ENCODE peak calls at places on chromosomes 2 and 18, in six cellular contexts. R is fibroblast of lung, S is uterus, Z is HAP-1, L is IMR-90, W is pancreas. I is an unnamed sample.

GRCh38 chr2:120205901-120206581 is 17.2 kb downstream of the TMEM185B start:
- DNase-seq in L (no peak), Z (peak; percentile 77), R (no peak), W (no peak), S (no peak), I (no peak)

GRCh38 chr2:120228503-120228902 is 5.3 kb upstream of the TMEM185B start:
- DNase-seq in L (no peak), R (no peak), S (no peak), W (peak; percentile 21), Z (no peak), I (no peak)

GRCh38 chr2:234556848-234557573 is 60.1 kb upstream of the ARL4C start:
- DNase-seq in Z (no peak), L (peak; percentile 68), R (peak; percentile 74), W (no peak), S (no peak), I (peak; percentile 42)

GRCh38 chr2:163990088-163990487 is 254.3 kb upstream of the FIGN start:
- DNase-seq in W (no peak), R (no peak), S (no peak), Z (no peak), L (no peak), I (no peak)

GRCh38 chr2:240341064-240341463 is 94.4 kb upstream of the GPC1 start:
- DNase-seq in W (peak; percentile 32), Z (no peak), L (no peak), R (no peak), S (no peak), I (no peak)

GRCh38 chr2:223056656-223057418 is 4.8 kb downstream of the KCNE4 start:
- DNase-seq in W (no peak), S (peak; percentile 43), R (peak; percentile 54), L (peak; percentile 60), Z (no peak), I (no peak)

GRCh38 chr2:142742301-142743214 is 134.9 kb upstream of the KYNU start:
- DNase-seq in W (no peak), L (peak; percentile 91), R (peak; percentile 91), Z (no peak), S (no peak), I (peak; percentile 56)

GRCh38 chr2:11305338-11305737 is 39.1 kb downstream of the ROCK2 start:
- DNase-seq in W (no peak), L (peak; percentile 25), Z (no peak), R (peak; percentile 26), S (no peak), I (no peak)

GRCh38 chr2:163736433-163737168 is 793 bp upstream of the FIGN start:
- DNase-seq in W (peak; percentile 76), S (peak; percentile 43), Z (peak; percentile 81), R (peak; percentile 50), L (no peak), I (peak; percentile 82)

GRCh38 chr2:58893645-58894336 is 652.7 kb upstream of the FANCL start:
- DNase-seq in S (no peak), L (no peak), Z (no peak), R (no peak), W (no peak), I (no peak)

GRCh38 chr2:235595420-235596010 is 101.7 kb downstream of the AGAP1 start:
- DNase-seq in R (peak; percentile 59), L (peak; percentile 77), Z (peak; percentile 77), S (peak; percentile 77), W (peak; percentile 74), I (peak; percentile 75)

DNA sequence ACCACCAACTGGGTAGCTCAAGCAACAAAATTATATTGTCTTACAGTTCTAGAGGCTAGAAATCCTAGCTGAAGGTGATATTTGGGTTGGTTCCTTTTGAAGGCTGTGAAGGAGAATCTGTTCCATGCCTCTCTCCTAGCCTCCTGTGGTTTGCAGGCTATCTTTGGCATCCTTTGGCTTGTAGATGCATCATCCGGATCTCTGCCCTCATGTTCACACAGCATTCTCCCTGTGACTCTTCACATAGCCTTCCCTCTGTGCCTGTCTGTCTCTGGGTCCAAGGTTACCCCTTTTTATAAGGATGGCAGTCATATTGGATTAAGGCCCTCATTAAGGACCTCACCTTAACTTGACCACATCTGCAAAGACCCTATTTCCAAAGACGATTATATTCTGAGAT is 78.6 kb upstream of the MAP3K20 start:
- DNase-seq in L (peak; percentile 25), S (no peak), W (no peak), Z (no peak), R (peak; percentile 34), I (no peak)
- H3K4me1 ChIP-seq in L (peaks cover 25% of the 10 kb centered on the region), S (no peaks in the 10 kb centered on the region), W (no peaks in the 10 kb centered on the region), Z (peaks cover 34% of the 10 kb centered on the region), R (peaks cover 6% of the 10 kb centered on the region), I (peaks cover 64% of the 10 kb centered on the region)

GRCh38 chr2:203344667-203345066 is 16.5 kb downstream of the ABI2 start:
- DNase-seq in W (no peak), Z (no peak), S (no peak), R (no peak), L (no peak), I (no peak)

GRCh38 chr2:203341741-203342310 is 13.6 kb downstream of the ABI2 start:
- DNase-seq in Z (no peak), S (no peak), W (no peak), R (peak; percentile 8), L (peak; percentile 40), I (no peak)

GRCh38 chr2:203346624-203347023 is 18.4 kb downstream of the ABI2 start:
- DNase-seq in W (no peak), Z (no peak), S (no peak), R (no peak), L (no peak), I (no peak)

GRCh38 chr2:203338322-203338721 is 10.1 kb downstream of the ABI2 start:
- DNase-seq in L (no peak), W (no peak), R (no peak), Z (no peak), S (no peak), I (no peak)

DNA sequence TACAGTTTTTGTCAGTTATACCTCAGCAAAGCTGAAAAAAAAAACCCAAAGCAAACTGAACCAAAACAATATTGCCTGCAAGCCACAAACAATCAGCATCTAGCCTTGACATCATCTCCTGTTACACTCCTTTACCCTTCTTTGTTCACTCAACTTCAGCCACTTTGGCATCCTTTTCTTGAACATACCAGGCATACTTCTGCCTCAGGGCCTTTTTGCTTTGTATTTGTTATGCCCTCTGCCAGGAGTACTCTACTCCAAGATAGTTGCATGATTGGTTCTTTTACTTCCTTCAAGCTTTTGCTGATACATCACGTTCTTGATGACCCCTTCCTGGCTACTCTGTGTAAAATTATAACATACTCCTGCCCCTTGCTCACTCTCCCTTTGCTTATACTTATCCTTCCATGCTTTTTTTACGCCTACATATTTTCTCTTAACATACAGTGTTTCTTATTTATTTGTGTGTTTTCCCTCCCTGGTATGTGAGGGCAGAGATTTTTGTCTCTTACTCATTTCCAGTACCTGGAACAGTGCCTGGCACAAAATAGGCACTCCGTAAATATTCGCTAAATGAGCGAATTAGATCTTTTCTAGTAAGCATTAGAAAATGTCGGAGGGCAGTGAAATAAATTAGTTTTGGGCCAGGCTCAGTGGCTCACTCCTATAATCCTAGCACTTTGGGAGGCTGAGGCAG is 12.7 kb downstream of the ABI2 start:
- DNase-seq in L (peak; percentile 69), W (no peak), Z (no peak), R (peak; percentile 91), S (no peak), I (peak; percentile 43)
- H3K4me1 ChIP-seq in L (peaks cover 6% of the 10 kb centered on the region), W (no peaks in the 10 kb centered on the region), Z (peaks cover 2% of the 10 kb centered on the region), R (peaks cover 10% of the 10 kb centered on the region), S (peaks cover 9% of the 10 kb centered on the region), I (peaks cover 31% of the 10 kb centered on the region)

GRCh38 chr18:48609114-48609513 is 70.3 kb downstream of the CTIF start:
- DNase-seq in W (no peak), L (no peak), Z (no peak), R (no peak), S (no peak), I (no peak)
- H3K4me1 ChIP-seq in W (no peaks in the 10 kb centered on the region), L (peaks cover 31% of the 10 kb centered on the region), Z (no peaks in the 10 kb centered on the region), R (peaks cover 14% of the 10 kb centered on the region), S (no peaks in the 10 kb centered on the region), I (peaks cover 7% of the 10 kb centered on the region)

GRCh38 chr2:106183093-106183837 is 10.8 kb downstream of the UXS1 start:
- DNase-seq in S (no peak), Z (no peak), R (no peak), L (peak; percentile 15), W (no peak), I (no peak)

GRCh38 chr2:106184394-106184793 is 9.7 kb downstream of the UXS1 start:
- DNase-seq in W (no peak), S (no peak), Z (no peak), R (no peak), L (no peak), I (no peak)

GRCh38 chr2:106187426-106187825 is 6.7 kb downstream of the UXS1 start:
- DNase-seq in W (no peak), Z (no peak), R (no peak), L (no peak), S (no peak), I (no peak)

GRCh38 chr2:106189325-106189724 is 4.8 kb downstream of the UXS1 start:
- DNase-seq in Z (no peak), W (no peak), L (no peak), S (no peak), R (no peak), I (no peak)

GRCh38 chr2:106185475-106186184 is 8.5 kb downstream of the UXS1 start:
- DNase-seq in R (no peak), S (no peak), L (no peak), W (no peak), Z (no peak), I (no peak)
- H3K4me1 ChIP-seq in R (peaks cover 4% of the 10 kb centered on the region), S (no peaks in the 10 kb centered on the region), L (peaks cover 10% of the 10 kb centered on the region), W (no peaks in the 10 kb centered on the region), Z (no peaks in the 10 kb centered on the region), I (peaks cover 15% of the 10 kb centered on the region)

GRCh38 chr2:159148891-159149290 is 137.6 kb downstream of the WDSUB1 start:
- DNase-seq in L (no peak), W (no peak), S (no peak), Z (peak; percentile 38), R (no peak), I (no peak)
- H3K4me1 ChIP-seq in L (peaks cover 15% of the 10 kb centered on the region), W (peaks cover 50% of the 10 kb centered on the region), S (no peaks in the 10 kb centered on the region), Z (peaks cover 9% of the 10 kb centered on the region), R (peaks cover 2% of the 10 kb centered on the region), I (peaks cover 5% of the 10 kb centered on the region)

DNA sequence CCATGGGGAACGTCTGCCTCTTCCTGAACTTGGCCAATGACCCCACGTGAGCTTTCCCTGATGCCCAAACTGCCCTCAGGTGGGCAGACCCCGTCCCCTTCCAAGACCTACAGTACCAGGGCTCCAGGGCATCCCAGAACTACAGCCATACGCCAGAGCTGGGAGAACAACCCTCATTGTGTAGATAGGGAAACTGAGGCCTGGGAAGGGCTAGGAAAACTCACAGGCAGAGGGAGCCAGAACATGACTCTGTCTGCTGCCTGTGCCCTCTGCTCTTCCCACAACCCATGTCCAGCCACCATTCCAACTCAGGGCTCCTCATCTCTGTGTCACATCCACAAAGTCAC is 16.8 kb upstream of the ANKRD53 start:
- DNase-seq in W (no peak), L (no peak), Z (no peak), R (no peak), S (no peak), I (no peak)
- H3K4me1 ChIP-seq in W (no peaks in the 10 kb centered on the region), L (no peaks in the 10 kb centered on the region), Z (no peaks in the 10 kb centered on the region), R (no peaks in the 10 kb centered on the region), S (peaks cover 4% of the 10 kb centered on the region), I (no peaks in the 10 kb centered on the region)